ENCODE peak calls at places on chromosomes 7 and 10, in four cellular contexts. One of them, this sample, is unnamed.

GRCh38 chr7:142300689-142301088 is 42.8 kb upstream of the PRSS58 start:
- DNase-seq in mammary epithelial cell: no peak
- DNase-seq in HCT116: peak; percentile 28
- DNase-seq in fibroblast of lung: no peak
- DNase-seq in this sample: peak; percentile 35

GRCh38 chr7:76077435-76077834 is 29.5 kb downstream of the MDH2 start:
- DNase-seq in mammary epithelial cell: no peak
- DNase-seq in HCT116: no peak
- DNase-seq in fibroblast of lung: peak; percentile 42
- DNase-seq in this sample: no peak

GRCh38 chr10:6721964-6722615 is 142.0 kb upstream of the PRKCQ start:
- DNase-seq in mammary epithelial cell: peak; percentile 88
- DNase-seq in HCT116: peak; percentile 62
- DNase-seq in fibroblast of lung: peak; percentile 95
- DNase-seq in this sample: peak; percentile 55

GRCh38 chr7:123598657-123599056 is 3.0 kb upstream of the ASB15 start:
- DNase-seq in mammary epithelial cell: no peak
- DNase-seq in HCT116: no peak
- DNase-seq in fibroblast of lung: no peak
- DNase-seq in this sample: no peak

GRCh38 chr10:1297566-1298301 is 241.5 kb downstream of the WDR37 start:
- DNase-seq in mammary epithelial cell: no peak
- DNase-seq in HCT116: no peak
- DNase-seq in fibroblast of lung: no peak
- DNase-seq in this sample: no peak

GRCh38 chr10:103618575-103619423 is 125.3 kb downstream of the NEURL1 start:
- DNase-seq in mammary epithelial cell: no peak
- DNase-seq in HCT116: no peak
- DNase-seq in fibroblast of lung: peak; percentile 68
- DNase-seq in this sample: no peak

GRCh38 chr7:46195934-46196333 is 274.9 kb upstream of the IGFBP3 start:
- DNase-seq in mammary epithelial cell: no peak
- DNase-seq in HCT116: no peak
- DNase-seq in fibroblast of lung: no peak
- DNase-seq in this sample: no peak

GRCh38 chr7:7761974-7762769 is 43.8 kb upstream of the RPA3 start:
- DNase-seq in mammary epithelial cell: peak; percentile 54
- DNase-seq in HCT116: no peak
- DNase-seq in fibroblast of lung: peak; percentile 32
- DNase-seq in this sample: no peak

GRCh38 chr7:15215611-15216010 is 313.1 kb upstream of the DGKB start:
- DNase-seq in mammary epithelial cell: no peak
- DNase-seq in HCT116: no peak
- DNase-seq in fibroblast of lung: peak; percentile 23
- DNase-seq in this sample: no peak

GRCh38 chr7:42105541-42106349 is 131.3 kb downstream of the GLI3 start:
- DNase-seq in mammary epithelial cell: no peak
- DNase-seq in HCT116: no peak
- DNase-seq in fibroblast of lung: no peak
- DNase-seq in this sample: no peak

GRCh38 chr10:21978191-21978862 is 25.2 kb downstream of the DNAJC1 start:
- DNase-seq in mammary epithelial cell: peak; percentile 20
- DNase-seq in HCT116: no peak
- DNase-seq in fibroblast of lung: peak; percentile 83
- DNase-seq in this sample: no peak

GRCh38 chr10:19412531-19412930 is 363.9 kb downstream of the MALRD1 start:
- DNase-seq in mammary epithelial cell: peak; percentile 19
- DNase-seq in HCT116: no peak
- DNase-seq in fibroblast of lung: peak; percentile 31
- DNase-seq in this sample: peak; percentile 72

GRCh38 chr10:100653957-100654834 is 91.2 kb upstream of the PAX2 start:
- DNase-seq in mammary epithelial cell: no peak
- DNase-seq in HCT116: no peak
- DNase-seq in fibroblast of lung: peak; percentile 13
- DNase-seq in this sample: peak; percentile 71

GRCh38 chr10:16960573-16960972 is 143.3 kb upstream of the RSU1 start:
- DNase-seq in mammary epithelial cell: no peak
- DNase-seq in HCT116: no peak
- DNase-seq in fibroblast of lung: no peak
- DNase-seq in this sample: no peak

GRCh38 chr10:93495654-93496321 is 624 bp upstream of the CEP55 start:
- DNase-seq in mammary epithelial cell: peak; percentile 41
- DNase-seq in HCT116: no peak
- DNase-seq in fibroblast of lung: no peak
- DNase-seq in this sample: peak; percentile 71

GRCh38 chr10:127734753-127735152 is 2.2 kb upstream of the FOXI2 start:
- DNase-seq in mammary epithelial cell: no peak
- DNase-seq in HCT116: no peak
- DNase-seq in fibroblast of lung: no peak
- DNase-seq in this sample: no peak
- TF ChIP-seq EZH2 in mammary epithelial cell: no peak
- TF ChIP-seq EZH2 in HCT116: no peak
- TF ChIP-seq EZH2 in fibroblast of lung: no peak
- TF ChIP-seq EZH2 in this sample: no peak

DNA sequence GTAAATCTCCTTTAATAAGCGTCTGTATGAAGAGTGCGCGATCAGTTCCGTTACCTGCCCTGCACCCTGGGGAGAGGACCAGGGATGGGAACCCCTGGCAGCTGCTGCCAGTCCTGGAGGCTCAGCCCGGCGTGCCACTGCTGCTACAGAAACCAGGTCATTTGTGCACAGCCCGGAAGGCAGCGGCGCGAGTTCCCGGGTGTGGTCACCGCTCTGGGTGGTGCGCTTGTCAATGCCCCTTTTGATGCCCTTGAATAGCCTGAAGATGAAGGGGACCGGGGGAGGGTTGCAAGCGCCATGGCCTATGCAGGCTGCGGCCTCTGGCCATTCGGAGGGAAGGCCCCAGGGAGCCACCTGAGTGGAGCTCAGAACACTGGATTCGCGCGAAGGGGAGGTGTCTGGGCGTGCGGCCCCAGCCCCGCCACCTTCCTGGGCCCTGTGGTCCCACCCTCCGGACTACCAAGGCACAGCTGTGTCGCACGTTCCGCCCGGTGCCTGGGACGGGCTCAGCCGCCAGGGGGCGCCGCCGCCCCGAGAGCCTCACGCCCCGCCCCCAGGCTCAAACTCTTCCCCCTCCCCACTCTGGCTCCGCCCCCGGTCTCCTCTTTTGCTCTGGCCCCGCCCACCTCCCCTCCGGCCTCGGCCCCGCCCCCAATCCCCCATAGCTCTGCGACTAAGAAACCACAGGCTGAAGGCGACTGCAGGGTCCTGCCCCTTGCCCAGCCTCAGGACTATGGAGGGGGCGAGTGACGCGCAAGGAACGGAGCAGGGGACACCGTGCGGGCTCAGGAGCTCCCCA is 16.5 kb downstream of the AP5Z1 start:
- DNase-seq in mammary epithelial cell: no peak
- DNase-seq in HCT116: peak; percentile 26
- DNase-seq in fibroblast of lung: peak; percentile 26
- DNase-seq in this sample: peak; percentile 49
- H3K4me1 ChIP-seq in mammary epithelial cell: no peaks in the 10 kb centered on the region
- H3K4me1 ChIP-seq in HCT116: peaks cover 2% of the 10 kb centered on the region
- H3K4me1 ChIP-seq in fibroblast of lung: peaks cover 2% of the 10 kb centered on the region
- H3K4me1 ChIP-seq in this sample: no peaks in the 10 kb centered on the region

GRCh38 chr7:27245798-27246691 is 3.4 kb downstream of the EVX1 start:
- DNase-seq in mammary epithelial cell: peak; percentile 42
- DNase-seq in HCT116: no peak
- DNase-seq in fibroblast of lung: no peak
- DNase-seq in this sample: no peak
- TF ChIP-seq EZH2 in mammary epithelial cell: no peak
- TF ChIP-seq EZH2 in HCT116: no peak
- TF ChIP-seq EZH2 in fibroblast of lung: peak; percentile 86
- TF ChIP-seq EZH2 in this sample: peak; percentile 99

GRCh38 chr7:54837761-54838539 is 78.9 kb upstream of the SEC61G start:
- DNase-seq in mammary epithelial cell: no peak
- DNase-seq in HCT116: no peak
- DNase-seq in fibroblast of lung: no peak
- DNase-seq in this sample: no peak
- H3K4me1 ChIP-seq in mammary epithelial cell: peaks cover 18% of the 10 kb centered on the region
- H3K4me1 ChIP-seq in HCT116: peaks cover 6% of the 10 kb centered on the region
- H3K4me1 ChIP-seq in fibroblast of lung: peaks cover 15% of the 10 kb centered on the region
- H3K4me1 ChIP-seq in this sample: no peaks in the 10 kb centered on the region

GRCh38 chr7:130701650-130702049 is 15.3 kb upstream of the TSGA13 start:
- DNase-seq in mammary epithelial cell: no peak
- DNase-seq in HCT116: no peak
- DNase-seq in fibroblast of lung: no peak
- DNase-seq in this sample: no peak
- TF ChIP-seq EZH2 in mammary epithelial cell: no peak
- TF ChIP-seq EZH2 in HCT116: no peak
- TF ChIP-seq EZH2 in fibroblast of lung: no peak
- TF ChIP-seq EZH2 in this sample: no peak

GRCh38 chr10:66457629-66458028 is 468.2 kb upstream of the LRRTM3 start:
- DNase-seq in mammary epithelial cell: no peak
- DNase-seq in HCT116: no peak
- DNase-seq in fibroblast of lung: no peak
- DNase-seq in this sample: no peak

GRCh38 chr10:66455304-66455703 is 470.5 kb upstream of the LRRTM3 start:
- DNase-seq in mammary epithelial cell: peak; percentile 2
- DNase-seq in HCT116: peak; percentile 41
- DNase-seq in fibroblast of lung: no peak
- DNase-seq in this sample: peak; percentile 1
- H3K4me1 ChIP-seq in mammary epithelial cell: no peaks in the 10 kb centered on the region
- H3K4me1 ChIP-seq in HCT116: no peaks in the 10 kb centered on the region
- H3K4me1 ChIP-seq in fibroblast of lung: no peaks in the 10 kb centered on the region
- H3K4me1 ChIP-seq in this sample: no peaks in the 10 kb centered on the region

DNA sequence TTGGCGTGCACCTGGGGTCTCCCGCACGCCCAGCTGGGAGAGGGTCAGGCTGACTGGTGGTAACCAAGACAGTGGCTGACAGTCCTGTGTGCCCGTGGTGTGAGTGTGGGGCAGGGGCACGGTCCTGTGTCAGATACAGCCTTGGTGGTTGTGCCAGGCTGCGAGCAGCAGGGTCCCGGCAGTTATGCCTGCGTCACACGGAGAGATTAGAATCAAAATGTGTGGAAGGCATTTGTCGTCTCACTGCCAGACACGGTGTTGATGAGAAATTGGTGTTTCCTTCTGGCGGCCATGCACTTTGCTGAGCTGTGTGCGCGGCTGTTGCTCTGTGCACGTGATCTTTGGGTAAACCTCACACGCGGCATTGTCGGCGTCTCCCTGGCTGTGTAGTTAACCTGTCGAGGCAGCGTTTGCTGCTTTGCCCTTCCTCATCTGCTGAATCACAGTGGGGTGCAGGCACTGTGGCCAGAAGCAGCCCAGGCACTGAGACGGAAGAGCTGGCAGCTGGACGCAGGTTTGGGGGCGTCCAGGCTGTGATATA is 87.7 kb downstream of the NKX6-2 start:
- DNase-seq in mammary epithelial cell: no peak
- DNase-seq in HCT116: no peak
- DNase-seq in fibroblast of lung: no peak
- DNase-seq in this sample: no peak
- TF ChIP-seq EZH2 in mammary epithelial cell: no peak
- TF ChIP-seq EZH2 in HCT116: no peak
- TF ChIP-seq EZH2 in fibroblast of lung: no peak
- TF ChIP-seq EZH2 in this sample: no peak

GRCh38 chr10:30999084-30999712 is 32.5 kb downstream of the ZNF438 start:
- DNase-seq in mammary epithelial cell: peak; percentile 26
- DNase-seq in HCT116: no peak
- DNase-seq in fibroblast of lung: no peak
- DNase-seq in this sample: no peak

GRCh38 chr10:31000867-31001266 is 30.8 kb downstream of the ZNF438 start:
- DNase-seq in mammary epithelial cell: no peak
- DNase-seq in HCT116: no peak
- DNase-seq in fibroblast of lung: no peak
- DNase-seq in this sample: no peak

GRCh38 chr10:31004611-31005193 is 27.0 kb downstream of the ZNF438 start:
- DNase-seq in mammary epithelial cell: peak; percentile 70
- DNase-seq in HCT116: no peak
- DNase-seq in fibroblast of lung: peak; percentile 89
- DNase-seq in this sample: peak; percentile 56

GRCh38 chr10:31000071-31000787 is 31.4 kb downstream of the ZNF438 start:
- DNase-seq in mammary epithelial cell: no peak
- DNase-seq in HCT116: no peak
- DNase-seq in fibroblast of lung: no peak
- DNase-seq in this sample: no peak

DNA sequence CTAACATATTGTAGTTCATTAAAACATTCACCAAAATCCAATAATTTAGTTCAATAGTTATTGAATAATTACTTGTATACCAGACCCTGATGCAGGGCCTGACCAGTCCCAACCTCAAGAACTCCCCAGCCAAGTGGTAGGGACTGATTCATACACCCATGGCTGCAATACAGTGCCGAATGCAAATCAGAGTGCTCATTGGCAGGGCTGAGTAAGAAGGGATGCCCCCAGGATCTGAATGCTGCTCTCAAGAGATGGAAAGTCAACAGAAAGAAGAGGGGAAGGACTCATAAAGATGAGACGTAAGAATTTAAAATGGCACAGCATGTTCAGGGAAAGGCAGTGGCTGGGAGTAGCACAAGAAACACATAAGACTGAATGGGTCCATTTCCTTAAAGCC is 29.9 kb downstream of the ZNF438 start:
- DNase-seq in mammary epithelial cell: no peak
- DNase-seq in HCT116: no peak
- DNase-seq in fibroblast of lung: peak; percentile 23
- DNase-seq in this sample: no peak
- H3K4me1 ChIP-seq in mammary epithelial cell: peaks cover 3% of the 10 kb centered on the region
- H3K4me1 ChIP-seq in HCT116: no peaks in the 10 kb centered on the region
- H3K4me1 ChIP-seq in fibroblast of lung: peaks cover 9% of the 10 kb centered on the region
- H3K4me1 ChIP-seq in this sample: no peaks in the 10 kb centered on the region

DNA sequence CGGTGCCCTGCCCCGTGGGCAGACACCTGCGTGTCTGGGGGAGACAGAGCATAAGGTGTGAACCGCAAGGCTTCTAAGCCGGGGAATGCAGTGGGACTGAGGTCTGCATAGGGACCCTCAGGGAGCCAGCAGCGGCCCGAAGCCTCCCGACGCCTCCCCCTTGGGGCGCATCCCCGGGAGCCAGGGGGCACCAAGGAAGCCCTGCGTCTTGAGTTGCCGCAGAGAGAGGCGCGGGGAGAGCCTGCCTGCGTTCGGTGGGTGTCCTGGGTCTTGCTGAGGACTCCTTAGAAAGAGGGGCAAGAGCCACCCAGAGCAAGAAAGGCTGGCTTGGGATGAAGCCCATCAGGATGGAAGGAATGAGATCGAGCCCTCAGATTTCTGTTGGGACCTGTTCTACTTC is 18.2 kb upstream of the UNCX start:
- DNase-seq in mammary epithelial cell: no peak
- DNase-seq in HCT116: no peak
- DNase-seq in fibroblast of lung: no peak
- DNase-seq in this sample: no peak
- TF ChIP-seq EZH2 in mammary epithelial cell: no peak
- TF ChIP-seq EZH2 in HCT116: no peak
- TF ChIP-seq EZH2 in fibroblast of lung: no peak
- TF ChIP-seq EZH2 in this sample: no peak